ENCODE peak calls at places on chromosomes 4 and X, in seven cellular contexts. One of them, this sample, is unnamed.

GRCh38 chr4:83174844-83175414 is 60.4 kb upstream of the PLAC8 start:
- ATAC-seq in activated naive CD4-positive, alpha-beta T cell treated with anti-CD3 and anti-CD28 coated beads, Interleukin-2, amount 50 U/mL, for 72 hours: no peak
- ATAC-seq in left lung: no peak
- ATAC-seq in naive thymus-derived CD8-positive, alpha-beta T cell: peak; percentile 30
- ATAC-seq in left colon: no peak
- ATAC-seq in memory B cell: peak; percentile 87
- ATAC-seq in HepG2: no peak
- ATAC-seq in this sample: no peak

GRCh38 chr4:101871962-101872676 is 81.6 kb downstream of the BANK1 start:
- ATAC-seq in activated naive CD4-positive, alpha-beta T cell treated with anti-CD3 and anti-CD28 coated beads, Interleukin-2, amount 50 U/mL, for 72 hours: no peak
- ATAC-seq in left colon: no peak
- ATAC-seq in HepG2: no peak
- ATAC-seq in naive thymus-derived CD8-positive, alpha-beta T cell: no peak
- ATAC-seq in left lung: no peak
- ATAC-seq in memory B cell: peak; percentile 31
- ATAC-seq in this sample: no peak

GRCh38 chr4:166501941-166502382 is 628.9 kb downstream of the TLL1 start:
- ATAC-seq in activated naive CD4-positive, alpha-beta T cell treated with anti-CD3 and anti-CD28 coated beads, Interleukin-2, amount 50 U/mL, for 72 hours: peak; percentile 20
- ATAC-seq in naive thymus-derived CD8-positive, alpha-beta T cell: no peak
- ATAC-seq in HepG2: peak; percentile 100
- ATAC-seq in memory B cell: no peak
- ATAC-seq in left colon: no peak
- ATAC-seq in left lung: peak; percentile 61
- ATAC-seq in this sample: peak; percentile 59

GRCh38 chr4:163702736-163703135 is 208.2 kb downstream of the TMA16 start:
- ATAC-seq in memory B cell: no peak
- ATAC-seq in left colon: no peak
- ATAC-seq in HepG2: no peak
- ATAC-seq in naive thymus-derived CD8-positive, alpha-beta T cell: no peak
- ATAC-seq in activated naive CD4-positive, alpha-beta T cell treated with anti-CD3 and anti-CD28 coated beads, Interleukin-2, amount 50 U/mL, for 72 hours: no peak
- ATAC-seq in left lung: no peak
- ATAC-seq in this sample: no peak

GRCh38 chr4:121653214-121653613 is 43.6 kb downstream of the ANXA5 start:
- ATAC-seq in left lung: no peak
- ATAC-seq in activated naive CD4-positive, alpha-beta T cell treated with anti-CD3 and anti-CD28 coated beads, Interleukin-2, amount 50 U/mL, for 72 hours: peak; percentile 20
- ATAC-seq in naive thymus-derived CD8-positive, alpha-beta T cell: no peak
- ATAC-seq in HepG2: no peak
- ATAC-seq in memory B cell: no peak
- ATAC-seq in left colon: no peak
- ATAC-seq in this sample: no peak

GRCh38 chrX:115966920-115967319 is 203.6 kb upstream of the AGTR2 start:
- ATAC-seq in naive thymus-derived CD8-positive, alpha-beta T cell: no peak
- ATAC-seq in left lung: no peak
- ATAC-seq in HepG2: no peak
- ATAC-seq in activated naive CD4-positive, alpha-beta T cell treated with anti-CD3 and anti-CD28 coated beads, Interleukin-2, amount 50 U/mL, for 72 hours: no peak
- ATAC-seq in left colon: no peak
- ATAC-seq in memory B cell: no peak
- ATAC-seq in this sample: no peak

GRCh38 chr4:30721353-30722091 is 1.4 kb downstream of the PCDH7 start:
- ATAC-seq in left lung: peak; percentile 28
- ATAC-seq in left colon: peak; percentile 64
- ATAC-seq in HepG2: no peak
- ATAC-seq in naive thymus-derived CD8-positive, alpha-beta T cell: no peak
- ATAC-seq in memory B cell: no peak
- ATAC-seq in activated naive CD4-positive, alpha-beta T cell treated with anti-CD3 and anti-CD28 coated beads, Interleukin-2, amount 50 U/mL, for 72 hours: no peak
- ATAC-seq in this sample: peak; percentile 50

GRCh38 chrX:15547356-15547755 is 46.7 kb downstream of the BMX start:
- ATAC-seq in activated naive CD4-positive, alpha-beta T cell treated with anti-CD3 and anti-CD28 coated beads, Interleukin-2, amount 50 U/mL, for 72 hours: no peak
- ATAC-seq in memory B cell: no peak
- ATAC-seq in naive thymus-derived CD8-positive, alpha-beta T cell: no peak
- ATAC-seq in left lung: no peak
- ATAC-seq in HepG2: no peak
- ATAC-seq in left colon: no peak
- ATAC-seq in this sample: no peak

GRCh38 chrX:129777218-129777768 is 2.5 kb upstream of the SASH3 start:
- ATAC-seq in left colon: peak; percentile 75
- ATAC-seq in memory B cell: peak; percentile 35
- ATAC-seq in HepG2: peak; percentile 37
- ATAC-seq in left lung: peak; percentile 67
- ATAC-seq in activated naive CD4-positive, alpha-beta T cell treated with anti-CD3 and anti-CD28 coated beads, Interleukin-2, amount 50 U/mL, for 72 hours: peak; percentile 27
- ATAC-seq in naive thymus-derived CD8-positive, alpha-beta T cell: peak; percentile 41
- ATAC-seq in this sample: peak; percentile 48

GRCh38 chr4:177008836-177009501 is 216.2 kb upstream of the VEGFC start:
- ATAC-seq in memory B cell: no peak
- ATAC-seq in naive thymus-derived CD8-positive, alpha-beta T cell: no peak
- ATAC-seq in HepG2: no peak
- ATAC-seq in left colon: no peak
- ATAC-seq in left lung: no peak
- ATAC-seq in activated naive CD4-positive, alpha-beta T cell treated with anti-CD3 and anti-CD28 coated beads, Interleukin-2, amount 50 U/mL, for 72 hours: no peak
- ATAC-seq in this sample: no peak

This sample was measured in esophagus mucosa.